ENCODE peak calls at places on chromosomes 2 and 18, in six cellular contexts. M, I, N, A, L and J are unnamed samples.

GRCh38 chr18:37254256-37254880 is 311.2 kb downstream of the CELF4 start:
- DNase-seq in A (no peak), N (no peak), M (no peak), I (no peak), L (no peak), J (no peak)

GRCh38 chr2:222952204-222952603 is 91.4 kb downstream of the ACSL3 start:
- DNase-seq in A (no peak), N (no peak), L (peak; percentile 40), M (no peak), I (no peak), J (no peak)

GRCh38 chr18:56021814-56022205 is 433.8 kb upstream of the TCF4 start:
- DNase-seq in M (no peak), A (no peak), I (no peak), N (no peak), L (no peak), J (no peak)

GRCh38 chr2:80863166-80863714 is 558.7 kb upstream of the LRRTM1 start:
- DNase-seq in L (no peak), N (no peak), I (no peak), M (no peak), A (no peak), J (no peak)

GRCh38 chr18:79687806-79688205 is 8.2 kb downstream of the CTDP1 start:
- DNase-seq in I (no peak), M (no peak), N (peak; percentile 48), A (no peak), L (no peak), J (peak; percentile 10)

GRCh38 chr2:64636105-64636873 is 17.4 kb downstream of the SERTAD2 start:
- DNase-seq in M (no peak), N (no peak), L (no peak), I (no peak), A (no peak), J (no peak)

GRCh38 chr18:35581555-35582309 is at the start of gene GALNT1:
- DNase-seq in N (peak; percentile 24), M (no peak), A (peak; percentile 82), L (peak; percentile 61), I (peak; percentile 22), J (peak; percentile 19)

GRCh38 chr18:46448347-46448746 is 208.7 kb downstream of the LOXHD1 start:
- DNase-seq in N (no peak), L (no peak), A (no peak), I (peak; percentile 53), M (no peak), J (no peak)

GRCh38 chr18:36297419-36298112 is at the start of gene FHOD3:
- DNase-seq in A (peak; percentile 94), N (peak; percentile 88), L (peak; percentile 87), I (peak; percentile 82), M (peak; percentile 7), J (peak; percentile 73)

GRCh38 chr2:133837441-133838090 is 269.3 kb upstream of the NCKAP5 start:
- DNase-seq in A (peak; percentile 25), L (no peak), I (no peak), N (no peak), M (no peak), J (peak; percentile 60)